ENCODE peak calls at places on chromosomes 1 and 21, in four cellular contexts. R is T-helper 2 cell, G is AG04450, S is AG08395. H is an unnamed sample.

GRCh38 chr1:23473037-23473800 is 10.8 kb downstream of the ASAP3 start:
- DNase-seq in R (no peak), G (no peak), S (no peak), H (no peak)

GRCh38 chr21:46667735-46668380 is 32.4 kb downstream of the PRMT2 start:
- DNase-seq in R (no peak), G (no peak), S (peak), H (peak)

GRCh38 chr1:20632386-20632785 is 872 bp upstream of the PINK1 start:
- DNase-seq in R (no peak), G (no peak), S (no peak), H (peak)

GRCh38 chr1:205480349-205481278 is 23.9 kb upstream of the CDK18 start:
- DNase-seq in R (no peak), G (no peak), S (no peak), H (no peak)

GRCh38 chr1:171221665-171222591 is 26.4 kb upstream of the FMO1 start:
- DNase-seq in R (no peak), G (no peak), S (no peak), H (peak)

GRCh38 chr1:23639460-23639859 is 52.1 kb upstream of the RPL11 start:
- DNase-seq in R (no peak), G (no peak), S (no peak), H (no peak)

GRCh38 chr1:197774691-197775281 is 494 bp downstream of the DENND1B start:
- DNase-seq in R (peak), G (no peak), S (peak), H (peak)

GRCh38 chr1:88800382-88801051 is 90.8 kb downstream of the GTF2B start:
- DNase-seq in R (no peak), G (no peak), S (peak), H (peak)

GRCh38 chr1:33311706-33312412 is 9.0 kb downstream of the A3GALT2 start:
- DNase-seq in R (no peak), G (no peak), S (no peak), H (no peak)